ENCODE peak calls at places on chromosomes 12 and 14, in five cellular contexts. D is astrocyte of the spinal cord, S is hepatocyte, J is progenitor cell of endocrine pancreas, P is fibroblast of pulmonary artery. X is an unnamed sample.

GRCh38 chr14:50865677-50866076 is 6.2 kb upstream of the ABHD12B start:
- DNase-seq in D (no peak), S (no peak), J (no peak), P (peak), X (no peak)

GRCh38 chr14:71579331-71579730 is 352.9 kb upstream of the RGS6 start:
- DNase-seq in D (no peak), S (no peak), J (no peak), P (no peak), X (no peak)

GRCh38 chr12:122871851-122872785 is 23.8 kb downstream of the VPS37B start:
- DNase-seq in D (peak), S (peak), J (no peak), P (peak), X (peak)

GRCh38 chr12:51823875-51824565 is 24.5 kb downstream of the FIGNL2 start:
- DNase-seq in D (peak), S (peak), J (no peak), P (peak), X (peak)

GRCh38 chr12:127284021-127284420 is 982.9 kb upstream of the TMEM132C start:
- DNase-seq in D (peak), S (no peak), J (no peak), P (peak), X (peak)

GRCh38 chr14:103395245-103395644 is 10.0 kb downstream of the MARK3 start:
- DNase-seq in D (no peak), S (no peak), J (no peak), P (no peak), X (no peak)

GRCh38 chr12:48925218-48925871 is at the start of gene FKBP11:
- DNase-seq in D (peak), S (peak), J (peak), P (peak), X (peak)

GRCh38 chr14:52885230-52885629 is 65.6 kb downstream of the FERMT2 start:
- DNase-seq in D (peak), S (no peak), J (no peak), P (peak), X (no peak)

GRCh38 chr12:27207626-27208413 is 36.3 kb upstream of the STK38L start:
- DNase-seq in D (no peak), S (no peak), J (no peak), P (no peak), X (no peak)

GRCh38 chr12:80698847-80699542 is 8.4 kb upstream of the MYF6 start:
- DNase-seq in D (peak), S (no peak), J (no peak), P (no peak), X (no peak)

GRCh38 chr12:91361864-91362263 is 179.2 kb upstream of the DCN start:
- DNase-seq in D (peak), S (peak), J (no peak), P (peak), X (peak)

GRCh38 chr14:77151918-77152588 is 10.5 kb upstream of the ZDHHC22 start:
- DNase-seq in D (no peak), S (no peak), J (no peak), P (peak), X (peak)

GRCh38 chr14:55921516-55921915 is 196.7 kb upstream of the PELI2 start:
- DNase-seq in D (no peak), S (no peak), J (no peak), P (no peak), X (no peak)

GRCh38 chr12:47205532-47206449 is 126.0 kb upstream of the AMIGO2 start:
- DNase-seq in D (no peak), S (no peak), J (no peak), P (no peak), X (no peak)

GRCh38 chr12:98418357-98419075 is 96.9 kb upstream of the TMPO start:
- DNase-seq in D (peak), S (peak), J (no peak), P (peak), X (peak)

GRCh38 chr12:28369483-28369882 is 179.2 kb downstream of the CCDC91 start:
- DNase-seq in D (no peak), S (no peak), J (no peak), P (no peak), X (no peak)

GRCh38 chr12:664075-664778 is 982 bp upstream of the NINJ2 start:
- DNase-seq in D (no peak), S (no peak), J (no peak), P (no peak), X (no peak)

GRCh38 chr12:5900533-5901255 is 44.4 kb downstream of the ANO2 start:
- DNase-seq in D (no peak), S (no peak), J (no peak), P (no peak), X (no peak)

GRCh38 chr12:118536306-118536900 is 160.0 kb downstream of the SUDS3 start:
- DNase-seq in D (no peak), S (no peak), J (no peak), P (no peak), X (no peak)

GRCh38 chr12:92695056-92695455 is 7.7 kb upstream of the PLEKHG7 start:
- DNase-seq in D (no peak), S (no peak), J (no peak), P (no peak), X (no peak)

GRCh38 chr14:91387996-91388395 is 29.6 kb downstream of the CCDC88C start:
- DNase-seq in D (no peak), S (no peak), J (no peak), P (no peak), X (no peak)

GRCh38 chr14:105337966-105338365 is 23.4 kb downstream of the PACS2 start:
- DNase-seq in D (no peak), S (no peak), J (no peak), P (peak), X (no peak)

GRCh38 chr12:24554612-24555300 is 394.1 kb downstream of the BCAT1 start:
- DNase-seq in D (no peak), S (no peak), J (no peak), P (no peak), X (peak)

GRCh38 chr12:87274594-87275245 is 754.5 kb downstream of the C12orf50 start:
- DNase-seq in D (peak), S (peak), J (no peak), P (peak), X (peak)

GRCh38 chr12:32240833-32241232 is 134.2 kb downstream of the BICD1 start:
- DNase-seq in D (peak), S (no peak), J (no peak), P (peak), X (no peak)

GRCh38 chr12:9721394-9722092 is 11.4 kb downstream of the CLECL1 start:
- DNase-seq in D (no peak), S (peak), J (no peak), P (peak), X (no peak)

DNA sequence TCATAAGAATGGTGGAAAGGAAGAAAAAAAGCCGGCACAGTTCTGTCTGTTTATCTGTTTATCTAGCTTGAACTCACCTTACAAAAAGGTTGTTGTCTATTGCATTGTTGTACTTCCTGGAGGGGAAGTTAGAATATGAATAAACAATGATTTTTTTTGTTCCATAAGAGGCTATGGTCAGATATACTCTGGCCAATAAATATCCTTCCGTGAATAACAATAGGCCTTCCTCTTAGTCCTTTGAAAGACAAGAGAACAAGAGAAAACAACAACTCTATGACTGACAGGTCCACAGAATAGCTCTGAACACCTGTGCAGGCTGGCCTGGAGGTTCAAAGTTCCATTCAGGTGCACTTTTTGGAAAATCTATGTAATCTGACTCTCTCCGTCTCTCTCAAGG is 192.8 kb upstream of the KRR1 start:
- DNase-seq in D (no peak), S (no peak), J (no peak), P (no peak), X (no peak)
- TF ChIP-seq CTCF in D (no peak), S (no peak), J (no peak), P (no peak), X (no peak)

GRCh38 chr12:105419606-105420005 is 89.1 kb downstream of the C12orf75 start:
- DNase-seq in D (no peak), S (no peak), J (no peak), P (no peak), X (no peak)

GRCh38 chr12:105418232-105418631 is 87.7 kb downstream of the C12orf75 start:
- DNase-seq in D (peak), S (peak), J (no peak), P (peak), X (no peak)

GRCh38 chr12:105420046-105420445 is 89.6 kb downstream of the C12orf75 start:
- DNase-seq in D (no peak), S (no peak), J (no peak), P (no peak), X (no peak)

GRCh38 chr12:105418821-105419291 is 88.4 kb downstream of the C12orf75 start:
- DNase-seq in D (no peak), S (no peak), J (no peak), P (no peak), X (no peak)

DNA sequence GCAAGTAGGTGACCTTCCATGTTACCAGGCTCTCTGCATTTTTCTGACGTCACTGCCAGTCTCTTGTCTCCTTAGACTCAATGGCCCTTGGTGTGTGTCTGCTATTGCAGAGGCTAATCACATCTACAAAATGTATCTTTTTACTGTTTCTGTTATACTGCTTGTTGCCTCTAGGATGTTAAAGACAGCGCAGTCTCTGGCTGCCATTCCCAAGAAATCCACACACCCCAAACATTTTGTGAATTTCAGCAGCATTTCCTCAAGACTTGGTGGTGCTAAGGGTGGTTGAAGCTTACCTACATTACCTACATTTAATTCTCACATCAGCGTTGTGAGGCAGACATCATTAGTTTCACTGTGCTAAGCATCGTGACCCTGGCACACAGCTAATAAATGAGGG is 87.2 kb downstream of the C12orf75 start:
- DNase-seq in D (no peak), S (no peak), J (no peak), P (no peak), X (no peak)
- TF ChIP-seq CTCF in D (no peak), S (no peak), J (no peak), P (no peak), X (no peak)

DNA sequence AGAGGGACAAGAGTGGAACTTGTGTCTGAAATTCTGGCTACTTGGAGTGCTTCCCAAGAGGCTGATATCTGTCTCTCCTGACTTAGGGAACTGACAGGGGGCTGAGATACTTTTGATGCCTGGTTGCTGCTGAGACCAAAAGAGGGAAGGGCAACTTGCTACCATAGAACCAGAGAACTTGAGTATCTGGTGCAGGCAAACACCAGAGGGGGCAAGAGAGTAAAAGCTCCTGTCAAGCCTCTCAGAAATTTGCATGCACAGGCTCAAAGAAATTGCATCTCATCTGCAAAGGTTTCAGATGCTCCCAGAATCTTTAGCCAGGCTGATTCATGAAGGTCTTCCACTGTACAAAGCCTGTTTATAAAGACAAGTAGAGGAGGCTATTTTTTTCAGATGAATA is 391.3 kb upstream of the FOXG1 start:
- DNase-seq in D (peak), S (peak), J (no peak), P (peak), X (peak)
- TF ChIP-seq CTCF in D (peak), S (peak), J (peak), P (peak), X (peak)

GRCh38 chr12:53551889-53552291 is 44.6 kb upstream of the NPFF start:
- DNase-seq in D (peak), S (no peak), J (no peak), P (no peak), X (peak)
- TF ChIP-seq CTCF in D (no peak), S (no peak), J (no peak), P (no peak), X (peak)

GRCh38 chr14:100072783-100073346 is 7.6 kb downstream of the EVL start:
- DNase-seq in D (no peak), S (no peak), J (no peak), P (no peak), X (no peak)
- TF ChIP-seq CTCF in D (no peak), S (peak), J (no peak), P (no peak), X (no peak)